ENCODE peak calls at places on chromosomes 11 and 22, in five cellular contexts. One of them, this sample, is unnamed.

GRCh38 chr11:64723907-64724862 is 1.2 kb upstream of the NRXN2 start:
- DNase-seq in AG09309: no peak
- DNase-seq in CD8-positive, alpha-beta T cell: no peak
- DNase-seq in CD4-positive, alpha-beta T cell: no peak
- DNase-seq in cardiac muscle cell: no peak
- DNase-seq in this sample: no peak

GRCh38 chr22:48881326-48881980 is 946.2 kb downstream of the BRD1 start:
- DNase-seq in cardiac muscle cell: no peak
- DNase-seq in CD8-positive, alpha-beta T cell: no peak
- DNase-seq in AG09309: no peak
- DNase-seq in CD4-positive, alpha-beta T cell: no peak
- DNase-seq in this sample: no peak

GRCh38 chr22:46063861-46064235 is 86.5 kb upstream of the PPARA start:
- DNase-seq in CD4-positive, alpha-beta T cell: no peak
- DNase-seq in CD8-positive, alpha-beta T cell: no peak
- DNase-seq in cardiac muscle cell: no peak
- DNase-seq in AG09309: no peak
- DNase-seq in this sample: no peak

GRCh38 chr22:49097966-49098365 is 729.7 kb downstream of the BRD1 start:
- DNase-seq in cardiac muscle cell: no peak
- DNase-seq in CD8-positive, alpha-beta T cell: no peak
- DNase-seq in CD4-positive, alpha-beta T cell: no peak
- DNase-seq in AG09309: no peak
- DNase-seq in this sample: no peak

GRCh38 chr11:77111277-77111676 is 8.6 kb downstream of the OMP start:
- DNase-seq in AG09309: no peak
- DNase-seq in CD4-positive, alpha-beta T cell: no peak
- DNase-seq in cardiac muscle cell: no peak
- DNase-seq in CD8-positive, alpha-beta T cell: no peak
- DNase-seq in this sample: no peak

GRCh38 chr11:40421187-40421586 is 1038.3 kb downstream of the LRRC4C start:
- DNase-seq in CD4-positive, alpha-beta T cell: no peak
- DNase-seq in CD8-positive, alpha-beta T cell: no peak
- DNase-seq in AG09309: no peak
- DNase-seq in cardiac muscle cell: no peak
- DNase-seq in this sample: no peak

GRCh38 chr11:91248199-91248807 is 976.3 kb upstream of the FAT3 start:
- DNase-seq in cardiac muscle cell: peak
- DNase-seq in CD8-positive, alpha-beta T cell: no peak
- DNase-seq in CD4-positive, alpha-beta T cell: no peak
- DNase-seq in AG09309: no peak
- DNase-seq in this sample: no peak

GRCh38 chr11:12975149-12975548 is 34.0 kb upstream of the RASSF10 start:
- DNase-seq in CD8-positive, alpha-beta T cell: no peak
- DNase-seq in AG09309: no peak
- DNase-seq in cardiac muscle cell: peak
- DNase-seq in CD4-positive, alpha-beta T cell: no peak
- DNase-seq in this sample: no peak

GRCh38 chr22:35552186-35552842 is 11.7 kb downstream of the RASD2 start:
- DNase-seq in CD8-positive, alpha-beta T cell: peak
- DNase-seq in CD4-positive, alpha-beta T cell: peak
- DNase-seq in AG09309: no peak
- DNase-seq in cardiac muscle cell: peak
- DNase-seq in this sample: peak

GRCh38 chr22:46171940-46172339 is 21.6 kb downstream of the PPARA start:
- DNase-seq in CD4-positive, alpha-beta T cell: no peak
- DNase-seq in cardiac muscle cell: peak
- DNase-seq in AG09309: peak
- DNase-seq in CD8-positive, alpha-beta T cell: no peak
- DNase-seq in this sample: no peak

GRCh38 chr11:2837096-2837601 is 48.4 kb downstream of the CDKN1C start:
- DNase-seq in CD8-positive, alpha-beta T cell: no peak
- DNase-seq in AG09309: no peak
- DNase-seq in CD4-positive, alpha-beta T cell: no peak
- DNase-seq in cardiac muscle cell: peak
- DNase-seq in this sample: no peak

GRCh38 chr11:10454902-10455631 is at the start of gene AMPD3:
- DNase-seq in CD8-positive, alpha-beta T cell: no peak
- DNase-seq in CD4-positive, alpha-beta T cell: no peak
- DNase-seq in cardiac muscle cell: peak
- DNase-seq in AG09309: peak
- DNase-seq in this sample: peak

GRCh38 chr11:59901306-59901705 is 22.7 kb downstream of the OOSP3 start:
- DNase-seq in cardiac muscle cell: peak
- DNase-seq in CD4-positive, alpha-beta T cell: no peak
- DNase-seq in AG09309: no peak
- DNase-seq in CD8-positive, alpha-beta T cell: no peak
- DNase-seq in this sample: no peak

GRCh38 chr11:2541321-2541680 is 96.5 kb downstream of the KCNQ1 start:
- DNase-seq in AG09309: no peak
- DNase-seq in CD8-positive, alpha-beta T cell: no peak
- DNase-seq in CD4-positive, alpha-beta T cell: no peak
- DNase-seq in cardiac muscle cell: no peak
- DNase-seq in this sample: no peak

GRCh38 chr11:41201156-41201555 is 258.3 kb downstream of the LRRC4C start:
- DNase-seq in cardiac muscle cell: peak
- DNase-seq in CD8-positive, alpha-beta T cell: no peak
- DNase-seq in CD4-positive, alpha-beta T cell: no peak
- DNase-seq in AG09309: no peak
- DNase-seq in this sample: no peak

GRCh38 chr22:36208934-36209333 is 7.3 kb upstream of the APOL4 start:
- DNase-seq in cardiac muscle cell: no peak
- DNase-seq in CD4-positive, alpha-beta T cell: no peak
- DNase-seq in CD8-positive, alpha-beta T cell: no peak
- DNase-seq in AG09309: no peak
- DNase-seq in this sample: no peak

GRCh38 chr11:115501895-115502589 is 2.2 kb downstream of the CADM1 start:
- DNase-seq in AG09309: no peak
- DNase-seq in CD4-positive, alpha-beta T cell: no peak
- DNase-seq in CD8-positive, alpha-beta T cell: no peak
- DNase-seq in cardiac muscle cell: no peak
- DNase-seq in this sample: peak

GRCh38 chr11:105811242-105811641 is 201.4 kb downstream of the GRIA4 start:
- DNase-seq in CD4-positive, alpha-beta T cell: no peak
- DNase-seq in AG09309: no peak
- DNase-seq in CD8-positive, alpha-beta T cell: no peak
- DNase-seq in cardiac muscle cell: no peak
- DNase-seq in this sample: no peak

GRCh38 chr11:128764617-128765095 is 70.8 kb downstream of the FLI1 start:
- DNase-seq in CD8-positive, alpha-beta T cell: no peak
- DNase-seq in CD4-positive, alpha-beta T cell: no peak
- DNase-seq in AG09309: no peak
- DNase-seq in cardiac muscle cell: no peak
- DNase-seq in this sample: no peak

GRCh38 chr22:23790819-23791736 is 4.3 kb downstream of the SMARCB1 start:
- DNase-seq in AG09309: peak
- DNase-seq in cardiac muscle cell: peak
- DNase-seq in CD4-positive, alpha-beta T cell: no peak
- DNase-seq in CD8-positive, alpha-beta T cell: no peak
- DNase-seq in this sample: no peak

GRCh38 chr11:71484248-71485062 is 31.5 kb downstream of the NADSYN1 start:
- DNase-seq in CD8-positive, alpha-beta T cell: no peak
- DNase-seq in cardiac muscle cell: no peak
- DNase-seq in CD4-positive, alpha-beta T cell: no peak
- DNase-seq in AG09309: no peak
- DNase-seq in this sample: no peak

GRCh38 chr11:58573451-58574104 is 2.1 kb downstream of the LPXN start:
- DNase-seq in CD8-positive, alpha-beta T cell: peak
- DNase-seq in CD4-positive, alpha-beta T cell: no peak
- DNase-seq in AG09309: peak
- DNase-seq in cardiac muscle cell: peak
- DNase-seq in this sample: peak

GRCh38 chr11:111707039-111707690 is 59.0 kb downstream of the PPP2R1B start:
- DNase-seq in AG09309: peak
- DNase-seq in CD8-positive, alpha-beta T cell: no peak
- DNase-seq in cardiac muscle cell: peak
- DNase-seq in CD4-positive, alpha-beta T cell: no peak
- DNase-seq in this sample: no peak

GRCh38 chr11:92401507-92401906 is 176.9 kb downstream of the FAT3 start:
- DNase-seq in cardiac muscle cell: no peak
- DNase-seq in CD8-positive, alpha-beta T cell: no peak
- DNase-seq in CD4-positive, alpha-beta T cell: no peak
- DNase-seq in AG09309: no peak
- DNase-seq in this sample: no peak

GRCh38 chr11:126115253-126115540 is 52.5 kb upstream of the CDON start:
- DNase-seq in AG09309: no peak
- DNase-seq in CD8-positive, alpha-beta T cell: no peak
- DNase-seq in cardiac muscle cell: no peak
- DNase-seq in CD4-positive, alpha-beta T cell: no peak
- DNase-seq in this sample: no peak

GRCh38 chr11:911031-911889 is 650 bp upstream of the CHID1 start:
- DNase-seq in CD8-positive, alpha-beta T cell: peak
- DNase-seq in AG09309: no peak
- DNase-seq in cardiac muscle cell: peak
- DNase-seq in CD4-positive, alpha-beta T cell: no peak
- DNase-seq in this sample: peak

GRCh38 chr11:62497132-62497915 is 49.3 kb downstream of the AHNAK start:
- DNase-seq in CD8-positive, alpha-beta T cell: no peak
- DNase-seq in CD4-positive, alpha-beta T cell: no peak
- DNase-seq in AG09309: no peak
- DNase-seq in cardiac muscle cell: peak
- DNase-seq in this sample: peak

GRCh38 chr22:44671742-44672141 is 30.3 kb upstream of the PRR5 start:
- DNase-seq in CD4-positive, alpha-beta T cell: no peak
- DNase-seq in cardiac muscle cell: peak
- DNase-seq in CD8-positive, alpha-beta T cell: no peak
- DNase-seq in AG09309: no peak
- DNase-seq in this sample: no peak

GRCh38 chr11:115698243-115698642 is 194.0 kb upstream of the CADM1 start:
- DNase-seq in cardiac muscle cell: no peak
- DNase-seq in CD4-positive, alpha-beta T cell: no peak
- DNase-seq in AG09309: no peak
- DNase-seq in CD8-positive, alpha-beta T cell: no peak
- DNase-seq in this sample: no peak

GRCh38 chr22:17890245-17890671 is 116.0 kb upstream of the BID start:
- DNase-seq in CD8-positive, alpha-beta T cell: no peak
- DNase-seq in AG09309: no peak
- DNase-seq in CD4-positive, alpha-beta T cell: no peak
- DNase-seq in cardiac muscle cell: no peak
- DNase-seq in this sample: no peak

GRCh38 chr11:57288771-57289579 is 35.8 kb downstream of the TNKS1BP1 start:
- DNase-seq in cardiac muscle cell: peak
- DNase-seq in CD8-positive, alpha-beta T cell: no peak
- DNase-seq in CD4-positive, alpha-beta T cell: no peak
- DNase-seq in AG09309: peak
- DNase-seq in this sample: no peak

GRCh38 chr22:24437820-24438328 is 10.5 kb downstream of the ADORA2A start:
- DNase-seq in CD4-positive, alpha-beta T cell: no peak
- DNase-seq in CD8-positive, alpha-beta T cell: no peak
- DNase-seq in AG09309: no peak
- DNase-seq in cardiac muscle cell: no peak
- DNase-seq in this sample: peak

GRCh38 chr11:9755561-9755960 is 91.7 kb downstream of the SWAP70 start:
- DNase-seq in CD8-positive, alpha-beta T cell: no peak
- DNase-seq in cardiac muscle cell: peak
- DNase-seq in AG09309: no peak
- DNase-seq in CD4-positive, alpha-beta T cell: no peak
- DNase-seq in this sample: no peak

GRCh38 chr11:12090761-12091261 is 19.6 kb upstream of the MICAL2 start:
- DNase-seq in cardiac muscle cell: no peak
- DNase-seq in AG09309: no peak
- DNase-seq in CD4-positive, alpha-beta T cell: no peak
- DNase-seq in CD8-positive, alpha-beta T cell: no peak
- DNase-seq in this sample: no peak

GRCh38 chr22:24400726-24401596 is 26.4 kb upstream of the ADORA2A start:
- DNase-seq in CD4-positive, alpha-beta T cell: no peak
- DNase-seq in CD8-positive, alpha-beta T cell: no peak
- DNase-seq in AG09309: no peak
- DNase-seq in cardiac muscle cell: no peak
- DNase-seq in this sample: peak

GRCh38 chr11:12008790-12009616 is 577 bp upstream of the DKK3 start:
- DNase-seq in CD8-positive, alpha-beta T cell: no peak
- DNase-seq in cardiac muscle cell: peak
- DNase-seq in CD4-positive, alpha-beta T cell: no peak
- DNase-seq in AG09309: no peak
- DNase-seq in this sample: no peak

GRCh38 chr11:117205211-117205818 is 6.1 kb downstream of the TAGLN start:
- DNase-seq in CD4-positive, alpha-beta T cell: no peak
- DNase-seq in CD8-positive, alpha-beta T cell: no peak
- DNase-seq in cardiac muscle cell: no peak
- DNase-seq in AG09309: no peak
- DNase-seq in this sample: no peak
- TF ChIP-seq CTCF in CD4-positive, alpha-beta T cell: no peak
- TF ChIP-seq CTCF in CD8-positive, alpha-beta T cell: no peak
- TF ChIP-seq CTCF in cardiac muscle cell: peak
- TF ChIP-seq CTCF in AG09309: no peak
- TF ChIP-seq CTCF in this sample: no peak

GRCh38 chr11:45089251-45089650 is 57.2 kb upstream of the PRDM11 start:
- DNase-seq in CD8-positive, alpha-beta T cell: no peak
- DNase-seq in CD4-positive, alpha-beta T cell: no peak
- DNase-seq in cardiac muscle cell: peak
- DNase-seq in AG09309: peak
- DNase-seq in this sample: no peak
- TF ChIP-seq CTCF in CD8-positive, alpha-beta T cell: no peak
- TF ChIP-seq CTCF in CD4-positive, alpha-beta T cell: no peak
- TF ChIP-seq CTCF in cardiac muscle cell: no peak
- TF ChIP-seq CTCF in AG09309: no peak
- TF ChIP-seq CTCF in this sample: no peak

GRCh38 chr11:85599083-85599482 is 28.1 kb downstream of the DLG2 start:
- DNase-seq in cardiac muscle cell: no peak
- DNase-seq in AG09309: no peak
- DNase-seq in CD4-positive, alpha-beta T cell: no peak
- DNase-seq in CD8-positive, alpha-beta T cell: no peak
- DNase-seq in this sample: no peak
- TF ChIP-seq CTCF in cardiac muscle cell: no peak
- TF ChIP-seq CTCF in AG09309: no peak
- TF ChIP-seq CTCF in CD4-positive, alpha-beta T cell: no peak
- TF ChIP-seq CTCF in CD8-positive, alpha-beta T cell: no peak
- TF ChIP-seq CTCF in this sample: no peak

GRCh38 chr11:97140885-97141494 is 751.2 kb downstream of the JRKL start:
- DNase-seq in CD8-positive, alpha-beta T cell: no peak
- DNase-seq in AG09309: no peak
- DNase-seq in CD4-positive, alpha-beta T cell: no peak
- DNase-seq in cardiac muscle cell: peak
- DNase-seq in this sample: peak
- TF ChIP-seq CTCF in CD8-positive, alpha-beta T cell: no peak
- TF ChIP-seq CTCF in AG09309: no peak
- TF ChIP-seq CTCF in CD4-positive, alpha-beta T cell: no peak
- TF ChIP-seq CTCF in cardiac muscle cell: peak
- TF ChIP-seq CTCF in this sample: peak

GRCh38 chr22:39117585-39118191 is 20.6 kb downstream of the APOBEC3H start:
- DNase-seq in cardiac muscle cell: peak
- DNase-seq in AG09309: peak
- DNase-seq in CD8-positive, alpha-beta T cell: peak
- DNase-seq in CD4-positive, alpha-beta T cell: peak
- DNase-seq in this sample: peak
- TF ChIP-seq CTCF in cardiac muscle cell: peak
- TF ChIP-seq CTCF in AG09309: peak
- TF ChIP-seq CTCF in CD8-positive, alpha-beta T cell: peak
- TF ChIP-seq CTCF in CD4-positive, alpha-beta T cell: peak
- TF ChIP-seq CTCF in this sample: peak

DNA sequence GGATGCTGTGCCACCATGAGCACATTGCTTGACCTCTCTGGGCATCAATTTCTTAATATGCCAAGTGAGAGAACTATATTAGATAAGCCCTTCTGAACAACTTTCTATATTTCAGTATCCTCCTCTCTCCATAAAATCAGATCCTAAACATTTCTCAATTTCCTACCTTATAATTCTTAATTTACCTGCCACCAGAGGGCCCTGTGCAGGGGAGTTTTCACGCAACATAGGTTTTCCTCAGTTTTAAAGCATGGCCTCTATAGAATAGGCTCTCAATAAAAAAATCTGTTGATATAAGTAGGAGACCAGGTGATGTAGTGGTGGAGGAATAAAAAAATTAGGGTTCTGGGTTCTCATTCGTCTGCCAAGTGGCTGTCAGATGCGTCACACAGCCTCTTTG is 83.7 kb upstream of the DBX1 start:
- DNase-seq in AG09309: no peak
- DNase-seq in CD4-positive, alpha-beta T cell: no peak
- DNase-seq in CD8-positive, alpha-beta T cell: no peak
- DNase-seq in cardiac muscle cell: peak
- DNase-seq in this sample: no peak
- TF ChIP-seq CTCF in AG09309: peak
- TF ChIP-seq CTCF in CD4-positive, alpha-beta T cell: no peak
- TF ChIP-seq CTCF in CD8-positive, alpha-beta T cell: no peak
- TF ChIP-seq CTCF in cardiac muscle cell: peak
- TF ChIP-seq CTCF in this sample: no peak

This sample was measured in GM10248.